ENCODE peak calls at places on chromosomes 2 and 18, in five cellular contexts. J, O, D, C and I are unnamed samples.

GRCh38 chr2:21787931-21788330 is 664.2 kb downstream of the TDRD15 start:
- DNase-seq in D (no peak), O (no peak), J (no peak), C (no peak), I (no peak)

GRCh38 chr2:74883011-74883410 is 49.1 kb downstream of the HK2 start:
- DNase-seq in C (no peak), O (no peak), D (no peak), J (no peak), I (no peak)

GRCh38 chr2:11539317-11540147 is 5.7 kb downstream of the GREB1 start:
- DNase-seq in J (peak), D (no peak), C (peak), O (no peak), I (no peak)

GRCh38 chr18:36143391-36143790 is 13.7 kb downstream of the ELP2 start:
- DNase-seq in C (no peak), D (no peak), J (no peak), O (no peak), I (no peak)

GRCh38 chr2:188668017-188668663 is 306.0 kb upstream of the COL3A1 start:
- DNase-seq in D (no peak), C (peak), O (no peak), J (peak), I (no peak)

GRCh38 chr2:7661532-7661931 is 744.3 kb downstream of the RNF144A start:
- DNase-seq in J (no peak), O (no peak), D (no peak), C (no peak), I (no peak)

GRCh38 chr18:12312936-12313335 is 4.9 kb downstream of the TUBB6 start:
- DNase-seq in C (no peak), D (no peak), J (no peak), O (no peak), I (no peak)

GRCh38 chr2:44804406-44805235 is 136.9 kb upstream of the SIX3 start:
- DNase-seq in J (no peak), O (no peak), D (no peak), C (no peak), I (no peak)

GRCh38 chr2:235295831-235296230 is 198.0 kb upstream of the AGAP1 start:
- DNase-seq in C (no peak), J (no peak), O (no peak), D (no peak), I (no peak)

GRCh38 chr18:48616484-48617255 is 77.8 kb downstream of the CTIF start:
- DNase-seq in J (no peak), O (no peak), C (no peak), D (no peak), I (no peak)

GRCh38 chr2:217489145-217489960 is 513.4 kb downstream of the TNS1 start:
- DNase-seq in O (no peak), J (peak), C (no peak), D (no peak), I (no peak)

GRCh38 chr18:29028560-29028959 is 851.6 kb upstream of the CDH2 start:
- DNase-seq in O (no peak), J (no peak), C (no peak), D (no peak), I (no peak)

GRCh38 chr2:181573140-181573736 is 83.7 kb downstream of the CERKL start:
- DNase-seq in J (peak), O (no peak), D (no peak), C (no peak), I (no peak)

GRCh38 chr2:237714690-237715458 is 83.7 kb upstream of the RBM44 start:
- DNase-seq in O (peak), J (no peak), C (no peak), D (no peak), I (no peak)

GRCh38 chr2:120797421-120798289 is 62.0 kb downstream of the GLI2 start:
- DNase-seq in O (no peak), C (no peak), D (no peak), J (no peak), I (no peak)

GRCh38 chr18:23578067-23578705 is 8.1 kb downstream of the NPC1 start:
- DNase-seq in C (no peak), D (no peak), O (no peak), J (no peak), I (no peak)

GRCh38 chr2:237614151-237614720 is 13.2 kb upstream of the LRRFIP1 start:
- DNase-seq in J (no peak), O (no peak), C (no peak), D (no peak), I (no peak)

GRCh38 chr2:206800501-206801416 is 35.4 kb downstream of the FASTKD2 start:
- DNase-seq in J (peak), D (peak), C (peak), O (peak), I (peak)

GRCh38 chr2:241821460-241822263 is 12.7 kb downstream of the NEU4 start:
- DNase-seq in O (peak), J (no peak), D (no peak), C (no peak), I (peak)

GRCh38 chr2:19667085-19667484 is 234.7 kb downstream of the TTC32 start:
- DNase-seq in J (peak), O (no peak), C (no peak), D (no peak), I (no peak)

GRCh38 chr18:9658111-9658641 is 43.8 kb upstream of the PPP4R1 start:
- DNase-seq in J (peak), C (no peak), O (no peak), D (no peak), I (no peak)

GRCh38 chr18:34928068-34928753 is 113.0 kb upstream of the MAPRE2 start:
- DNase-seq in O (no peak), C (no peak), D (no peak), J (no peak), I (no peak)

DNA sequence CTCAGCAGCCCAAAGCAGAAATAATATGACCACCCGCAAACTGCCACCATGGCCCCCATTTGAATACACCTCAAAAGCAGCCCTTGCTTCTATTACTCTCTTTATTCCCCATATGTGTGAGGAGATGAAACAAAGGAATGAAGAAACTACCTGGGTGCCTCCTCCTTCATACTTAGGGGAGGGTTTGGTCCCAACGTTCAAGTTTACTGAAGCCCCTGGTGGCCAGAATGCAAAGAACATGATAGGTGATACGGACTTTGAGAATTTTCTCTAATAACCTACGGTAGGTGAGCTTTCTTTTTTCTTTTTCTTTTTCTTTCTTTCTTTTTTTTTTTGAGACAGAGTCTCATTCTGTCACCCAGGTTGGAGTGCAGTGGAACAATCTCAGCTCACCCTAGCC is 110.3 kb upstream of the FBXO11 start:
- DNase-seq in J (peak), O (no peak), C (no peak), D (no peak), I (no peak)
- TF ChIP-seq CTCF in J (no peak), O (no peak), C (no peak), D (peak), I (no peak)

DNA sequence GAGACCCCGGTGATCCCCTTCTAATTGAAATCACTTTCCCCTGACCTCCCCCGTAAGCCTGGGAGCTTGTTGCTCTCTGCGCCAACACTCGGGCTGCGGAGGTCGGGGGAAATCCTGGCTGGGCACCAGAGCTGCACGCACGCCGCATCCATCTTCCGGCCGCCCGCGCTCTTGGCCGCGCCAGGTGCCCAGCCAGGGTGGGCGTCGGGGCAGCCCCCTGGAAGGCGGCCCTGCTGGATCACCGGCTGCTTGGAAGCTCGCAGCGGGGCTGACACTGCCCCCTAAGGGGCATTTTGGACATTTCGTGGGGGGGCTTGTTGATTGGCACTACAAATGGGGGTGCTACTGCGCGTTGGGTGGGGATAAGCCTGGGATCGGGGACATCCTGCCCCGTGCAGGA is 280.3 kb upstream of the SKOR2 start:
- DNase-seq in C (no peak), D (no peak), J (no peak), O (no peak), I (no peak)
- TF ChIP-seq CTCF in C (no peak), D (no peak), J (no peak), O (no peak), I (no peak)

GRCh38 chr2:226601881-226602280 is 197.7 kb downstream of the IRS1 start:
- DNase-seq in O (no peak), C (no peak), J (no peak), D (no peak), I (no peak)

GRCh38 chr2:226603606-226604005 is 196.0 kb downstream of the IRS1 start:
- DNase-seq in J (no peak), C (no peak), D (no peak), O (no peak), I (no peak)

GRCh38 chr2:226605642-226606041 is 194.0 kb downstream of the IRS1 start:
- DNase-seq in J (no peak), O (no peak), D (no peak), C (no peak), I (no peak)

GRCh38 chr2:226600184-226600583 is 199.4 kb downstream of the IRS1 start:
- DNase-seq in D (no peak), O (no peak), J (no peak), C (no peak), I (no peak)
- TF ChIP-seq CTCF in D (no peak), O (no peak), J (no peak), C (no peak), I (no peak)

DNA sequence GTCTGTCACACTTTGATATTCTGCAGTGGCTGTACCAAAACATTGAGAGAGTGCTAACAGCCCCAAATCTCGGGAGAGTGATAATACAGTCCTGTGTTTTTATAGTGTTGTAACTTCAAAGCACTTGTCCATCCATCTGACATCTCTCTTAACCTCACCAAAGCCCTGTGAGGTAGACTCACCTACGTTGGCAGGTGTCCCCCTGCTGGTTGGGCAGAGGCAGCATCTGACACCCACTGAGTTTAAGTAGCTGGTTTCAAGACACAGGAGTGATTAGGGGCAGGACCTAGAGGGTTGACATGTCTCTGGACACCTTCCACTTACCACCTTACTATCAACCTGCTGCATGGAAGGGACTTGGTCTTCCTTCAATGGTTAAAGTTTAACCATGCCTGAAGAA is 22.9 kb downstream of the COLEC12 start:
- DNase-seq in J (peak), C (no peak), O (no peak), D (no peak), I (no peak)
- TF ChIP-seq CTCF in J (no peak), C (no peak), O (no peak), D (peak), I (peak)

DNA sequence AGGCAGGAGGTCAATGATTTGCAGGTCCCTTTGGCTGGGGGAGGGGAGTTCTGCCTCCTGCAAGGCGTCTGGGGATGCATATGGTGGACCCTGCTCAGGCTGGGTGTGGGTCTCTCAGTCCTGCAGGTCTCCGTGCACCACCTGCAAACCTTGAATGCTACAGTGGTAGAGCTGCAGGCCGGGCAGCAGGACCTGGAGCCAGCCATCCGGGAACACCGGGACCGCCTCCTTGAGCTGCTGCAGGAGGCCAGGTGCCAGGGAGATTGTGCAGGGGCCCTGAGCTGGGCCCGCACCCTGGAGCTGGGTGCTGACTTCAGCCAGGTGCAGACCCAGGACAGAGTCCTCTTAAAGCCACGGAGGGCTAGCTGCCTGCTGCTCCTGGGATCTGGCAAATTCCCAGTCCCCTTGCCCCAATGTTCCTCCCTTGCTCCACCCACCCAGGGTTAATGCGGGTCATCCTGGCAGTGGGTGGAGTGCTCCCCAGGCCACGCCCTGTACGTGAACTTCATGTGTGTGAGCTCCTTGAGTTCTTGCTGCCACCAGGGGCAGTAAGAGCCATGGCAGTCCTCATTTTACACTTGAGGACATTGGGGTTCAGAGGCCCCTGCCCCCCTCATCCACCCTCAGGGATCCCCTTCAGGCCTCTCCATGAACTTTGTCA is 3.1 kb downstream of the PROM2 start:
- DNase-seq in O (peak), D (no peak), J (peak), C (no peak), I (no peak)
- TF ChIP-seq CTCF in O (no peak), D (peak), J (no peak), C (no peak), I (no peak)

DNA sequence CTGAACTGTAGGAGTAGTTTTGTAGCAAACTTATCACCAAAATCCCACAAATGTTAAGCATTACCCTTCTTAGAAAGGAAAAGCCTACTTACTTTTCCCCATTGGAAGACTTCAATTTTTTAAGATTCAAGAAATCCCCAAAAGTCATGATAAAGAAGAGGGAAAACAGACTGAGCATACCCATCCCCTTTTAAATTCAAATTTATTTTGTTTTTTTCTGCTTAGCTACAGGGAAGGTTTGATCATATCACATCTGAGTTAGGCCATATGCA is 174.5 kb downstream of the TGIF1 start:
- DNase-seq in O (no peak), C (no peak), D (no peak), J (no peak), I (no peak)
- TF ChIP-seq CTCF in O (no peak), C (no peak), D (no peak), J (no peak), I (no peak)

DNA sequence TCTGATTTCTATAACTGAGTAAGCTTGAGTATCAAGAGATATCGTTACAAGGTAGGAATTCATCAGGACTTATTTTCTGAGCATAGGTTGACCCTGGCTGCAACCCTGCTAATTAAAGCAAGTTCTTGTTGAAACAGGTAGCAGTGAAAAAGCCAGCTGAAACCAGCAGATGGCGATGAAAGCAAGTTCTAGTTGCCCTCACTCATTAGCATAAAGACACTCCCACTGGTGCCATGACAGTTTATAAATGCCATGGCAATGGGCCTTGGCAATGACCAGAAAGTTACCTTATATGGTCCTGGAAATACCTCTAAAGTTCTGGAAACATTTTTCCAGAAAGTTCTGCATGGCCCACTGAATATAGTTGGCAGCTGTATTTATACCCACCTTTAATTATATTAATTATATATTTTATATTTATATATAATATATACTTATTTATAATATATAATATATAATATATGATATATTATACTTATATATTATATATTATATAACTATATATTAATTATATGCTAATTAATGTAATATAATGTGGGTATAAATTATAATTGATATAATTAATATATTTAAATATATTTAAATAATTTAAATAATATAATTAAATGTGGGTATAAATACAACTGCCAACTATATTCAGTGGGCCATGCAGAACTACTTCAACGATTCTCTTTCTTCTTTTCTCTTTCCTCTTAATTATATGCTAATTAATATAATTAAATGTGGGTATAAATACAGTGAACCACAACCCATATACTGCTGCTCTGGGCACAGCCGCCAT is 188.0 kb downstream of the CDH7 start:
- DNase-seq in O (no peak), D (no peak), C (no peak), J (peak), I (no peak)
- TF ChIP-seq CTCF in O (no peak), D (peak), C (no peak), J (peak), I (no peak)